ENCODE peak calls at places on chromosomes 12 and 14, in four cellular contexts. C is ACHN, F is ELR, A is GOT3. K is an unnamed sample.

GRCh38 chr12:53625373-53625945 is 723 bp downstream of the ATF7 start:
- DNase-seq in F (peak; percentile 13), C (peak; percentile 18), A (no peak), K (no peak)

GRCh38 chr12:49049566-49050224 is 10.9 kb downstream of the KMT2D start:
- DNase-seq in A (no peak), C (peak; percentile 89), F (peak; percentile 91), K (peak; percentile 88)

GRCh38 chr12:113471619-113472171 is at the start of gene LHX5:
- DNase-seq in F (no peak), C (no peak), A (no peak), K (no peak)

GRCh38 chr14:65658202-65658601 is 245.7 kb downstream of the FUT8 start:
- DNase-seq in A (no peak), C (no peak), F (peak; percentile 62), K (peak; percentile 42)

GRCh38 chr12:101616027-101616494 is 21.3 kb downstream of the MYBPC1 start:
- DNase-seq in A (no peak), F (no peak), C (no peak), K (no peak)

GRCh38 chr12:49121047-49121696 is 10.0 kb downstream of the TUBA1B start:
- DNase-seq in C (peak; percentile 79), F (peak; percentile 84), A (no peak), K (peak; percentile 70)

GRCh38 chr14:67908061-67908767 is 88.6 kb downstream of the RAD51B start:
- DNase-seq in F (no peak), C (no peak), A (no peak), K (peak; percentile 61)

GRCh38 chr12:31749024-31749704 is 20.3 kb upstream of the AMN1 start:
- DNase-seq in A (no peak), C (peak; percentile 89), F (peak; percentile 99), K (peak; percentile 84)

GRCh38 chr14:53948181-53948884 is 8.3 kb downstream of the BMP4 start:
- DNase-seq in A (no peak), F (no peak), C (no peak), K (no peak)

GRCh38 chr12:2649201-2650030 is 145.4 kb upstream of the FKBP4 start:
- DNase-seq in C (no peak), A (no peak), F (no peak), K (no peak)

GRCh38 chr12:55428844-55429243 is 2.8 kb downstream of the OR6C76 start:
- DNase-seq in A (no peak), C (no peak), F (no peak), K (no peak)

GRCh38 chr12:115378296-115378695 is 694.3 kb upstream of the TBX3 start:
- DNase-seq in A (no peak), F (no peak), C (no peak), K (peak; percentile 61)

K was measured in astrocyte of the hippocampus.